ENCODE peak calls at places on chromosomes 16 and 17, in eight cellular contexts. P is Peyer's patch, R is choroid plexus epithelial cell, U is progenitor cell of endocrine pancreas, C is endothelial cell, L is AG04450, J is esophagus squamous epithelium, T is BE2C. X is an unnamed sample.

GRCh38 chr17:731943-732787 is at the start of gene TLCD3A:
- DNase-seq in P (peak), R (peak), U (peak), C (peak), L (no peak), J (no peak), T (peak), X (peak)

GRCh38 chr17:8552582-8553320 is 77.8 kb downstream of the MYH10 start:
- DNase-seq in P (no peak), R (peak), U (no peak), C (no peak), L (no peak), J (no peak), T (peak), X (no peak)

GRCh38 chr17:68048996-68049395 is 13.5 kb downstream of the KPNA2 start:
- DNase-seq in P (no peak), R (peak), U (no peak), C (no peak), L (no peak), J (no peak), T (no peak), X (no peak)

GRCh38 chr16:26276289-26276688 is 584.5 kb downstream of the HS3ST4 start:
- DNase-seq in P (no peak), R (no peak), U (no peak), C (no peak), L (no peak), J (no peak), T (no peak), X (no peak)

GRCh38 chr16:82301108-82301755 is 131.2 kb upstream of the MPHOSPH6 start:
- DNase-seq in P (no peak), R (no peak), U (no peak), C (no peak), L (no peak), J (no peak), T (no peak), X (no peak)

GRCh38 chr17:700504-701094 is 14.0 kb downstream of the VPS53 start:
- DNase-seq in P (no peak), R (peak), U (no peak), C (no peak), L (no peak), J (no peak), T (no peak), X (no peak)

GRCh38 chr17:81967533-81968395 is 6.8 kb upstream of the NOTUM start:
- DNase-seq in P (peak), R (peak), U (peak), C (no peak), L (no peak), J (no peak), T (peak), X (peak)

GRCh38 chr17:43468746-43469544 is 14.8 kb upstream of the DHX8 start:
- DNase-seq in P (no peak), R (peak), U (no peak), C (no peak), L (peak), J (no peak), T (no peak), X (no peak)

GRCh38 chr16:24002619-24003018 is 166.8 kb downstream of the PRKCB start:
- DNase-seq in P (no peak), R (no peak), U (no peak), C (no peak), L (no peak), J (no peak), T (no peak), X (no peak)

GRCh38 chr17:27332052-27332403 is 38.1 kb downstream of the WSB1 start:
- DNase-seq in P (no peak), R (no peak), U (no peak), C (no peak), L (no peak), J (no peak), T (no peak), X (no peak)

GRCh38 chr17:17351901-17352781 is 49.0 kb downstream of the NT5M start:
- DNase-seq in P (no peak), R (peak), U (no peak), C (no peak), L (no peak), J (no peak), T (peak), X (peak)

GRCh38 chr17:1412185-1413110 is 12.4 kb upstream of the YWHAE start:
- DNase-seq in P (peak), R (no peak), U (no peak), C (no peak), L (no peak), J (no peak), T (no peak), X (peak)

GRCh38 chr16:761580-761979 is 1.0 kb downstream of the MSLN start:
- DNase-seq in P (no peak), R (no peak), U (no peak), C (no peak), L (no peak), J (no peak), T (no peak), X (no peak)

GRCh38 chr16:86590501-86591144 is 12.3 kb downstream of the FOXL1 start:
- DNase-seq in P (no peak), R (peak), U (no peak), C (no peak), L (peak), J (no peak), T (no peak), X (no peak)

GRCh38 chr17:9271989-9272388 is 250.7 kb downstream of the NTN1 start:
- DNase-seq in P (no peak), R (no peak), U (no peak), C (no peak), L (no peak), J (no peak), T (no peak), X (no peak)

GRCh38 chr17:14381606-14382005 is 80.7 kb downstream of the HS3ST3B1 start:
- DNase-seq in P (no peak), R (no peak), U (no peak), C (no peak), L (no peak), J (no peak), T (no peak), X (no peak)

GRCh38 chr17:51372345-51373004 is 112.1 kb downstream of the UTP18 start:
- DNase-seq in P (no peak), R (peak), U (no peak), C (peak), L (no peak), J (no peak), T (peak), X (no peak)

GRCh38 chr16:84507011-84507982 is 2.8 kb upstream of the MEAK7 start:
- DNase-seq in P (no peak), R (no peak), U (no peak), C (no peak), L (no peak), J (no peak), T (no peak), X (peak)

GRCh38 chr17:72192409-72193192 is 71.8 kb downstream of the SOX9 start:
- DNase-seq in P (no peak), R (peak), U (no peak), C (no peak), L (peak), J (no peak), T (no peak), X (no peak)

GRCh38 chr17:33674685-33675084 is 381.6 kb upstream of the ASIC2 start:
- DNase-seq in P (peak), R (peak), U (peak), C (peak), L (peak), J (no peak), T (peak), X (peak)

GRCh38 chr17:1398900-1399299 is 1.1 kb downstream of the YWHAE start:
- DNase-seq in P (no peak), R (peak), U (no peak), C (peak), L (no peak), J (no peak), T (no peak), X (no peak)

GRCh38 chr16:69798466-69798865 is 36.3 kb downstream of the WWP2 start:
- DNase-seq in P (no peak), R (peak), U (no peak), C (no peak), L (no peak), J (no peak), T (peak), X (no peak)

GRCh38 chr16:69799601-69800000 is 37.5 kb downstream of the WWP2 start:
- DNase-seq in P (no peak), R (no peak), U (no peak), C (no peak), L (no peak), J (no peak), T (no peak), X (no peak)

GRCh38 chr16:69793521-69793920 is 31.4 kb downstream of the WWP2 start:
- DNase-seq in P (no peak), R (no peak), U (no peak), C (no peak), L (no peak), J (no peak), T (no peak), X (no peak)

DNA sequence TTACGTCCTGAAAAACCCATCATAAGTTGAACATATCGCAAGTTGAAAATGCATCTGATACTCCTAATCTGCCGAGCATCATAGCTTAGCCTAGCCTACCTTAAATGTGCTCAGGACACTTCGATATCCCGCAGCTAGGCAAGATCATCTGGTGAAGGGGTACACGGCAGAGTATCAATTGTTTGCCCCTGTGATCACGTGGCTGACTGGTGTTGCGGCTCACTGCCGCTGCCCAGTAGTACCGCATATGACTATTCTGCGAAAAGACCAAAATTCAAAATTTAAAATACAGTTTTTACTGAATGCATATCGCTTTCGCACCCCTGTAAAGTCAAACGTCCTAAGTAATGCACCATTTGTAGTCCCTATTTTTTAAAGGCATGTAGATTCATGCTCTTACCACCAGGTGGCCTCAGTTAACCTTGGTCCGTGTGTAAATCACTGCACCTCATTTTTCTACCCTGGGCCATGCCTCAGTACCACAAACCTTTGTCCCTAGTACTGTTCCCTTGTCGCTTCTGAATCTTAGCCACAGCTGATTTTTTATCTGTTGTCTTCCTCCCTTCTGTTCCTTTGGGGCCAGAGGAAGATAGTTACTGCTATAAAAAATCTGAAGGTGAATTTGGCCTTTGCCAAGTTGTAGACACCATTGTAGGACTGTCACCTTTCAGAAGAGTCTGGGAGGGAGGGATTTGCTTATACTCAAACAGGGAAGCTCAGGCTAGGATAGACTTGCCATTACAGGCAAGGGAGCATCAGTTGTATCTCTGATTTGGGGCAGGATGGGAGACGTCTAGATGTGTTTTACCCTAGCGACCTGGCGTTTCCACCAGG is 34.4 kb downstream of the WWP2 start:
- DNase-seq in P (no peak), R (peak), U (no peak), C (peak), L (peak), J (no peak), T (peak), X (no peak)
- TF ChIP-seq CTCF in P (peak), R (peak), U (peak), C (peak), L (peak), J (peak), T (peak), X (peak)

GRCh38 chr16:10312023-10312422 is 73.8 kb upstream of the ATF7IP2 start:
- DNase-seq in P (no peak), R (no peak), U (no peak), C (no peak), L (no peak), J (no peak), T (no peak), X (no peak)

GRCh38 chr16:10312784-10313724 is 72.8 kb upstream of the ATF7IP2 start:
- DNase-seq in P (no peak), R (no peak), U (no peak), C (no peak), L (no peak), J (no peak), T (no peak), X (no peak)

GRCh38 chr16:10314317-10314716 is 71.5 kb upstream of the ATF7IP2 start:
- DNase-seq in P (no peak), R (no peak), U (no peak), C (no peak), L (no peak), J (no peak), T (no peak), X (no peak)

GRCh38 chr16:10317425-10318001 is 68.3 kb upstream of the ATF7IP2 start:
- DNase-seq in P (no peak), R (no peak), U (no peak), C (no peak), L (no peak), J (no peak), T (no peak), X (no peak)

DNA sequence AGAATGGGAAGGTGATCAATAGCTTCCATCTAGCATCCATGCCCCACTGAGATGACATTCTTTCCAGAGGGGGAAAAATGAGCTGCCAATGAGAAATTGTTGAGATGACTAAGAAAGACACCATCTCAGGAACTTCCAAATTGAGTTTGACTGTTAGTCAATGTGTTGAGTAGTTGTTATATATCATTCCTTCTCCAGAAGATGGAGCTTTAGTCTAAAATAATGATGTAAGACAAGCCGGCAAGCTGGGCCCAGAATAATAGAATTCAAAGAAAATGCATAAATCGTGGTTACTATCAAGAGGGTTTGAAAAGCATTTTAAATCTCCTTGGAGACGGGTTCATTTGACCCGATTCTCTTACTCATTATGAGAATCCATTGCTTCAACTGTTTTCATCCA is 71.0 kb upstream of the ATF7IP2 start:
- DNase-seq in P (no peak), R (peak), U (no peak), C (no peak), L (no peak), J (no peak), T (no peak), X (no peak)
- TF ChIP-seq CTCF in P (peak), R (peak), U (no peak), C (no peak), L (no peak), J (no peak), T (no peak), X (peak)

GRCh38 chr17:29243792-29244191 is 2.9 kb upstream of the CRYBA1 start:
- DNase-seq in P (no peak), R (peak), U (no peak), C (no peak), L (no peak), J (no peak), T (peak), X (no peak)
- TF ChIP-seq CTCF in P (peak), R (peak), U (peak), C (peak), L (peak), J (no peak), T (peak), X (peak)

GRCh38 chr17:78174870-78175642 is 6.7 kb downstream of the SYNGR2 start:
- DNase-seq in P (peak), R (no peak), U (no peak), C (no peak), L (no peak), J (no peak), T (no peak), X (peak)
- TF ChIP-seq CTCF in P (no peak), R (peak), U (peak), C (peak), L (no peak), J (no peak), T (peak), X (peak)

GRCh38 chr16:27315333-27316037 is 1.7 kb downstream of the IL4R start:
- DNase-seq in P (peak), R (peak), U (no peak), C (no peak), L (no peak), J (no peak), T (no peak), X (peak)
- TF ChIP-seq CTCF in P (no peak), R (peak), U (no peak), C (no peak), L (no peak), J (no peak), T (no peak), X (no peak)